ENCODE peak calls at places on chromosomes 13 and 19, in six cellular contexts. N, H, K, R, V and M are unnamed samples. For H3K9me3 and H3K36me3, the result is how much of the 10 kb centered on the place peaks cover.

GRCh38 chr13:101307181-101307701 is 109.1 kb downstream of the NALCN start:
- DNase-seq in N (no peak), H (no peak), K (no peak), R (no peak), V (peak), M (no peak)

GRCh38 chr19:36483653-36484052 is 5.7 kb downstream of the ZNF566 start:
- DNase-seq in N (no peak), H (no peak), K (no peak), R (no peak), V (no peak), M (no peak)

GRCh38 chr19:3075605-3076431 is 13.5 kb upstream of the TLE5 start:
- DNase-seq in N (peak), H (no peak), K (peak), R (peak), V (no peak), M (no peak)

GRCh38 chr19:33309826-33310225 is 7.5 kb upstream of the CEBPA start:
- DNase-seq in N (no peak), H (no peak), K (no peak), R (no peak), V (no peak), M (no peak)

GRCh38 chr19:49882643-49883042 is 5.1 kb downstream of the TBC1D17 start:
- DNase-seq in N (no peak), H (no peak), K (no peak), R (no peak), V (no peak), M (no peak)

GRCh38 chr13:63942372-63942771 is 2526.7 kb upstream of the PCDH20 start:
- DNase-seq in N (no peak), H (no peak), K (no peak), R (no peak), V (peak), M (no peak)

GRCh38 chr13:25905411-25906010 is 146.3 kb downstream of the SHISA2 start:
- DNase-seq in N (no peak), H (no peak), K (peak), R (no peak), V (no peak), M (no peak)

GRCh38 chr13:113671066-113672001 is 4.3 kb downstream of the GRK1 start:
- DNase-seq in N (peak), H (no peak), K (peak), R (no peak), V (no peak), M (no peak)

GRCh38 chr19:19269952-19270694 is 3.0 kb downstream of the TM6SF2 start:
- DNase-seq in N (no peak), H (no peak), K (no peak), R (peak), V (no peak), M (no peak)

GRCh38 chr19:16888629-16889371 is at the start of gene F2RL3:
- DNase-seq in N (peak), H (no peak), K (peak), R (peak), V (peak), M (no peak)

GRCh38 chr19:12043752-12044422 is 8.4 kb upstream of the ZNF433 start:
- DNase-seq in N (no peak), H (no peak), K (no peak), R (no peak), V (no peak), M (no peak)
- H3K9me3 ChIP-seq in N (under half), H (under half), K (under half), R (under half), V (under half), M (under half)

DNA sequence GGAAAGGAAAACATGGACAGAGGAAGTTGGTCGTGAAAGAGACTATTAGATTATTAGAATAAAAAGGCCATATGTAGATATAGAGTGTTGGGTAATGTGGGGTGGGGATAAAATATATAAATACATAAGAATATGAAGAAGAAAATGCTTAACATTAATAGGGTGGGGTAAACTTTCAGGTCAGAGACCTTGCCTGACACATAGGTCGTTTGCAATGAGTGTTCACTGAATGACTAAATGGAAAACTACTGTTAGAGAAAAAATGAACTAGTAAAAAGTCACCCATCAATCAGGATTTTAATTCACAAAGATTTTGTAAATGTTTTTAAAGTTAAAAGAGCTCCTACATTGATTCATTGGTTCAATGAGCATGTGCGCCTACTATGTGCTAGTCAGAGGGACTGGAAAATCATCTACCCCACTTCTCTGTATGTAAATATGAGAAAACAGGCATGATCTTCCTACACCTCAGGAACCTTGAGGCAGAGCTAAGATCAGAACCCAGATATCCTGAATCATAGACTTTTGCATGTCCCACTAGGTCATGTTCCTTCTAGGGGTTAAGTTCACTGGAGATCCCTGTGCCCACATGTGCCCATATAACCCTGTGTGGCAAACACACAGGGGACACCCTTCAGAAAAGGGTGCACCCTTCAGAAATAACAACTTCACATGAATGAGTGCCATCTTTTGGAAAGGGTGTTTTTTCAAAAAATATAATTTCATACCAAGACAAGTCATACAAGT is 24.6 kb upstream of the KLF12 start:
- DNase-seq in N (no peak), H (no peak), K (no peak), R (no peak), V (no peak), M (no peak)
- TF ChIP-seq CTCF in N (no peak), H (no peak), K (no peak), R (no peak), V (no peak), M (no peak)

DNA sequence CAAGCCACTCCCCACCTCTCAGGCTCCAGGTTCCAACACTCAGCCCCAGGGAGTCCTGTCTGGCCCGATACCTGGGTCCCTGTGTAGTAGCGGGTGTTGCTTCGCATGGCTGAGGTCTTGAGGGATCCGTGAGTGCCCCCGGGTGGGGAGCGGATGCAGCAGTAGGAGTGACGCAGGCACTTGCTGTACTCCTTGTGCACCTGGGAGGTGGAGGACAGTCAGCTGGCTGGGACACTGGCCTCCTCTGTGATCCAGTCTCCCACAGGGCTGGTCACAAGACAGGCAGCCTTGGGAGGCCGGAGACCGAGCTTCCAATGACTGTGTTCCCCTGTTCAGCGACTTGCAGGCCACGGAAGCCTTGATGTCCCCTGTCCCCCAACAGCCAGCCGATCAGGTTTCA is 16.3 kb upstream of the ASF1B start:
- DNase-seq in N (no peak), H (no peak), K (no peak), R (no peak), V (no peak), M (no peak)
- H3K36me3 ChIP-seq in N (under half), H (under half), K (under half), R (under half), V (under half), M (under half)

DNA sequence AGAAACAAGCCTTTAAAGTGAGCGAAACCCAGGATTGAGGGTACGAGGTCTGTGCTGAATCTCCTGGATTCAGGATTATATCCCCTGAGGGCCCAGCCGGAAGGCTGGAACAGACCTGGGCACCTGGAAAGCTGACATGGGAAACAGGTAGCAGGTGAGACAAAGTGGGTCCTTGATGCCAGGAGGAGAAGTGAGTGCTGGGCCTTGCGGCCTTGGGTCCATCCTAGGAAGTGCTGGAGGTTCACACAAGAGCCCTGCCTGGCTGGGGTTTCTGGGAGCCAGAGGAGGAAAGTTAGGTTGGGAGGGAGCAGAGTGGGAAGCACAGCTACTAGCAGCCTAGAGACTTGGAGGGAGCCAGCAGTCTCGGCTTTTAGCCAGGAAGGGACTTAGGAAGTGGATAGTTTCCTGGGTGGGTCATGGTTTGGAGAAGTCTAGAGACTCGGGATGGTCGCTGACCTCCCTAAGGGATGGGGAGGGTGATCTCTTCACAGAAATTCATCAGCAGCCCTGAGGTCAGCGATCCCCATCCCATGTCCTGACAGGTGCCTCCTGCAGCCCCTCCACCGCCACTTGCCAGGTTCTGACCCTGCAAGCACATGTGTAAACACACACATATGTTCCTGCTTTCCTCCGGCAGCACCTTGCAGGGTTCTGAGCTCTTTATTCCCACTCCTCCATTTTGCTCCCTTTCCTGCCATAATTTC is 29.4 kb upstream of the ZNF492 start:
- DNase-seq in N (no peak), H (no peak), K (no peak), R (no peak), V (no peak), M (no peak)
- H3K9me3 ChIP-seq in N (under half), H (under half), K (under half), R (under half), V (half or more), M (under half)

GRCh38 chr19:29745253-29745652 is 30.2 kb upstream of the C19orf12 start:
- DNase-seq in N (no peak), H (no peak), K (no peak), R (peak), V (no peak), M (no peak)
- TF ChIP-seq CTCF in N (peak), H (no peak), K (no peak), R (peak), V (no peak), M (no peak)

GRCh38 chr19:10991521-10992081 is 30.8 kb downstream of the SMARCA4 start:
- DNase-seq in N (no peak), H (no peak), K (no peak), R (no peak), V (no peak), M (no peak)
- H3K36me3 ChIP-seq in N (half or more), H (half or more), K (half or more), R (half or more), V (half or more), M (half or more)

GRCh38 chr19:9295411-9295849 is 14.2 kb downstream of the ZNF699 start:
- DNase-seq in N (no peak), H (no peak), K (no peak), R (no peak), V (no peak), M (no peak)

GRCh38 chr19:9296336-9296735 is 13.3 kb downstream of the ZNF699 start:
- DNase-seq in N (no peak), H (no peak), K (no peak), R (no peak), V (no peak), M (no peak)
- H3K9me3 ChIP-seq in N (half or more), H (half or more), K (half or more), R (under half), V (half or more), M (under half)